ENCODE peak calls at places on chromosomes 1 and 21, in six cellular contexts. C is CD8-positive, alpha-beta T cell; W is fibroblast of lung; P is transverse colon; R is psoas muscle; S is lung. F is an unnamed sample.

GRCh38 chr1:84373446-84374141 is 24.7 kb upstream of the DNASE2B start:
- DNase-seq in C (no peak), W (peak; percentile 56), P (no peak), R (no peak), S (no peak), F (no peak)

GRCh38 chr1:19163261-19163660 is 46.8 kb downstream of the UBR4 start:
- DNase-seq in C (no peak), W (peak; percentile 80), P (no peak), R (no peak), S (no peak), F (no peak)

GRCh38 chr1:2152914-2153313 is 41.7 kb downstream of the FAAP20 start:
- DNase-seq in C (no peak), W (no peak), P (no peak), R (no peak), S (no peak), F (no peak)

GRCh38 chr1:2941907-2942306 is 79.4 kb upstream of the ACTRT2 start:
- DNase-seq in C (no peak), W (no peak), P (no peak), R (no peak), S (no peak), F (no peak)

GRCh38 chr1:207088731-207089626 is at the start of gene C4BPB:
- DNase-seq in C (no peak), W (peak; percentile 20), P (peak; percentile 66), R (no peak), S (no peak), F (peak; percentile 76)

GRCh38 chr1:115677172-115677542 is 35.4 kb downstream of the VANGL1 start:
- DNase-seq in C (no peak), W (peak; percentile 76), P (no peak), R (no peak), S (no peak), F (no peak)

GRCh38 chr1:168689726-168690602 is 39.0 kb downstream of the DPT start:
- DNase-seq in C (no peak), W (peak; percentile 89), P (no peak), R (no peak), S (no peak), F (no peak)

GRCh38 chr1:39106949-39107740 is 81.0 kb downstream of the NDUFS5 start:
- DNase-seq in C (no peak), W (no peak), P (no peak), R (no peak), S (no peak), F (no peak)

GRCh38 chr1:115255154-115255553 is 82.9 kb downstream of the NGF start:
- DNase-seq in C (no peak), W (peak; percentile 70), P (no peak), R (no peak), S (no peak), F (no peak)

GRCh38 chr1:206683313-206683712 is 1.4 kb upstream of the MAPKAPK2 start:
- DNase-seq in C (no peak), W (no peak), P (no peak), R (no peak), S (no peak), F (no peak)

GRCh38 chr1:86062458-86062857 is 94.1 kb downstream of the COL24A1 start:
- DNase-seq in C (no peak), W (peak; percentile 48), P (no peak), R (no peak), S (no peak), F (no peak)

GRCh38 chr1:226628624-226629155 is 80.1 kb downstream of the STUM start:
- DNase-seq in C (no peak), W (no peak), P (peak; percentile 10), R (no peak), S (no peak), F (no peak)

GRCh38 chr1:203428981-203429599 is 46.5 kb upstream of the PRELP start:
- DNase-seq in C (no peak), W (no peak), P (peak; percentile 79), R (no peak), S (no peak), F (peak; percentile 83)

GRCh38 chr21:29300547-29301138 is 1.9 kb downstream of the BACH1 start:
- DNase-seq in C (no peak), W (peak; percentile 62), P (no peak), R (no peak), S (no peak), F (no peak)

GRCh38 chr1:54987830-54988705 is 7.6 kb downstream of the TMEM61 start:
- DNase-seq in C (no peak), W (peak; percentile 78), P (no peak), R (no peak), S (no peak), F (no peak)

GRCh38 chr1:37452416-37452815 is 22.0 kb upstream of the ZC3H12A start:
- DNase-seq in C (no peak), W (no peak), P (no peak), R (no peak), S (no peak), F (no peak)

GRCh38 chr1:218568962-218569530 is 223.9 kb downstream of the TGFB2 start:
- DNase-seq in C (no peak), W (peak; percentile 82), P (no peak), R (no peak), S (no peak), F (no peak)

GRCh38 chr1:215397106-215397505 is 170.0 kb upstream of the KCTD3 start:
- DNase-seq in C (no peak), W (no peak), P (no peak), R (no peak), S (no peak), F (no peak)

GRCh38 chr1:88061830-88062177 is 622.3 kb upstream of the PKN2 start:
- DNase-seq in C (no peak), W (peak; percentile 50), P (no peak), R (no peak), S (no peak), F (no peak)
- TF ChIP-seq CTCF in C (no peak), W (no peak), P (no peak), R (no peak), S (no peak), F (no peak)

DNA sequence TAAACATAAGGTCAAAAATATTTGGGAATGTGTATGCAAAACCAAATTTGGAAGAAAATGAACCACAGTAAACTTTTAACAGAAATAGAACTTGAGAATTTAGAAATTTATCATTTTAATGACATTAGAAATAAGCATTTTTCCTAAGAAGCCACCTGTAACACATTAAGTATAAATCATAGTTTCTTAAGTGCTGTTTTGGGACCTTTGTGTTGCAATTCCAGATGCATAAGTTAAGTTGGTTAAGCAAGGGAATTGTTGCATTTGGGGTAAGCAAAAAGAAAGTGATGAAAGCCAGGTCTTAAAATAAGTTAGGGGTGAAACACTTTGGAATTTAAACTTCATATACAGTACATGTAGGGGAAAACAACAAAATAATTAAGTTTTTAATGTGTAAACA is 49.8 kb downstream of the CDKN2C start:
- DNase-seq in C (no peak), W (no peak), P (no peak), R (no peak), S (no peak), F (no peak)
- H3K27ac ChIP-seq in C (no peak overlapping the region), W (no peak overlapping the region), P (no peak overlapping the region), R (no peak overlapping the region), S (no peak overlapping the region), F (no peak overlapping the region)

GRCh38 chr1:183228650-183229220 is 42.7 kb downstream of the LAMC2 start:
- DNase-seq in C (no peak), W (no peak), P (no peak), R (no peak), S (no peak), F (peak; percentile 59)
- H3K4me1 ChIP-seq in C (no peaks in the 10 kb centered on the region), W (no peaks in the 10 kb centered on the region), P (no peaks in the 10 kb centered on the region), R (no peaks in the 10 kb centered on the region), S (no peaks in the 10 kb centered on the region), F (no peaks in the 10 kb centered on the region)

GRCh38 chr1:113811888-113812660 is at the start of gene RSBN1:
- DNase-seq in C (peak; percentile 98), W (peak; percentile 100), P (peak; percentile 99), R (peak; percentile 99), S (peak; percentile 99), F (peak; percentile 99)
- TF ChIP-seq CTCF in C (no peak), W (no peak), P (peak; percentile 46), R (no peak), S (no peak), F (no peak)

GRCh38 chr1:44675186-44675585 is 672 bp downstream of the ARMH1 start:
- DNase-seq in C (no peak), W (no peak), P (no peak), R (no peak), S (no peak), F (no peak)
- H3K27ac ChIP-seq in C (no peak overlapping the region), W (peak overlapping the region; percentile 83), P (peak overlapping the region; percentile 96), R (peak overlapping the region; percentile 98), S (peak overlapping the region; percentile 98), F (peak overlapping the region; percentile 92)

DNA sequence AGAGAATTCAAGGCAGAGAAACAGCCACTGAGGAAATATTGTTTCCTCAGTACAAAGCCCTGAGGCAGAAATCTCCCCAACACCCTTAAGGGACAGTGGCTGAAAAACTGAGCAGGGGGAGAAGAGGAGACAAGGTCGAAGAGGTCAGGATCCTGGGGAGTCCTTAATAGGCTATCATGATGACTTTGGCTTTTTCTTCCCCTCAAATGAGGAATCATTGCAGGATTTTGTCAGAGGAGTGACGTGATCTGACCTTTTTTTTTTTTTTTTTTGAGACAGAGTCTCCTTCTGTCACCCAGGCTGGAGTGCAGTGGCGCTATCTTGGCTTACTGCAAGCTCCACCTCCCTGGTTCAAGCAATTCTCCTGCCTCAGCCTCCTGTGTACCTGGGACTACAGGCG is 10.2 kb downstream of the MAP7D1 start:
- DNase-seq in C (no peak), W (no peak), P (no peak), R (no peak), S (no peak), F (no peak)
- H3K4me1 ChIP-seq in C (peaks cover 36% of the 10 kb centered on the region), W (peaks cover 19% of the 10 kb centered on the region), P (peaks cover 18% of the 10 kb centered on the region), R (peaks cover 85% of the 10 kb centered on the region), S (peaks cover 21% of the 10 kb centered on the region), F (peaks cover 4% of the 10 kb centered on the region)

DNA sequence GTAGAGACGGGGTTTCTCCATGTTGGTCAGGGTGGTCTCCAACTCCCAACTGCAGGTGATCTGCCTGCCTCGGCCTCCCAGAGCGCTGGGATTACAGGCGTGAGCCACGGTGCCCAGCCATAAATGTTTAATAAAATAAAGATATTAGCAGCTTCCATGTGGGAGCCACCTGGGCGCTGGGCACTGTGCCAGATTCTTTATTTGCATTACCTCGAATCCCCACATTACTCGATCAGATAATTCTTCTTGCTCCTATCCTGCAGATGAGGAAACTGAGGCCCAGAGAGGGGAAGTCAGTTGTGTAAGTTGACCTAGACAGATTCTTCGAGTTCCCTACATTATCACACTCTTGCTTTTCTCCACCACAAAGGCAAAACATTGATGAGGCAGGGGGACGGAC is 24.9 kb upstream of the TENT5B start:
- DNase-seq in C (no peak), W (no peak), P (no peak), R (no peak), S (no peak), F (no peak)
- TF ChIP-seq CTCF in C (no peak), W (no peak), P (no peak), R (no peak), S (no peak), F (no peak)

F was measured in colonic mucosa.